ENCODE peak calls at places on chromosomes 16 and 17, in ten cellular contexts. H, U, S, E, F, V, O, W, G and P are unnamed samples.
A peak's percentile ranks its signal among the peaks of the same experiment; 100 is the strongest.

GRCh38 chr17:11292491-11292890 is 51.5 kb downstream of the SHISA6 start:
- DNase-seq in S (no peak), U (no peak), G (no peak), H (no peak), E (no peak), W (no peak), V (no peak), O (no peak), F (no peak), P (no peak)

GRCh38 chr17:50198026-50198669 is 3.3 kb downstream of the COL1A1 start:
- DNase-seq in H (peak; percentile 62), G (peak; percentile 69), F (peak; percentile 82), S (peak; percentile 11), O (peak; percentile 16), U (peak; percentile 86), W (peak; percentile 88), V (peak; percentile 78), E (peak; percentile 79), P (peak; percentile 57)

GRCh38 chr16:11263737-11264136 is 5.4 kb downstream of the TNP2 start:
- DNase-seq in U (no peak), W (no peak), H (no peak), G (peak; percentile 66), F (no peak), O (no peak), V (no peak), E (no peak), S (no peak), P (no peak)

GRCh38 chr17:66540131-66540781 is 237.8 kb downstream of the PRKCA start:
- DNase-seq in F (peak; percentile 95), V (peak; percentile 93), U (peak; percentile 38), W (no peak), O (peak; percentile 91), E (no peak), H (peak; percentile 79), G (no peak), S (no peak), P (peak; percentile 63)

GRCh38 chr17:82320956-82321927 is 3.8 kb upstream of the CD7 start:
- DNase-seq in O (no peak), W (peak; percentile 72), F (peak; percentile 26), H (peak; percentile 13), V (no peak), G (peak; percentile 45), U (no peak), S (no peak), E (peak; percentile 31), P (peak; percentile 45)

GRCh38 chr17:4448197-4448980 is 14.6 kb downstream of the SPNS3 start:
- DNase-seq in O (no peak), U (no peak), F (no peak), G (no peak), H (no peak), V (no peak), S (no peak), W (no peak), E (no peak), P (no peak)

GRCh38 chr16:26195225-26195624 is 503.5 kb downstream of the HS3ST4 start:
- DNase-seq in G (no peak), H (no peak), U (no peak), O (no peak), V (no peak), S (no peak), F (no peak), E (no peak), W (no peak), P (no peak)

GRCh38 chr16:4681471-4682083 is 11.8 kb upstream of the NUDT16L1 start:
- DNase-seq in H (no peak), U (no peak), G (no peak), S (no peak), O (no peak), W (no peak), F (no peak), V (no peak), E (no peak), P (no peak)

GRCh38 chr17:74054249-74054648 is 149.2 kb upstream of the RPL38 start:
- DNase-seq in H (no peak), E (no peak), S (no peak), G (no peak), V (no peak), F (no peak), U (no peak), W (no peak), O (no peak), P (no peak)

GRCh38 chr16:77834600-77834963 is 46.2 kb downstream of the VAT1L start:
- DNase-seq in V (peak; percentile 65), E (no peak), U (no peak), G (no peak), W (no peak), H (no peak), O (no peak), F (peak; percentile 85), S (no peak), P (no peak)

GRCh38 chr16:89039756-89040155 is 53.9 kb upstream of the ACSF3 start:
- DNase-seq in U (no peak), V (no peak), G (peak; percentile 56), F (no peak), H (no peak), W (no peak), O (no peak), E (no peak), S (no peak), P (no peak)

GRCh38 chr17:60781880-60782412 is 104.3 kb downstream of the BCAS3 start:
- DNase-seq in W (no peak), U (no peak), E (no peak), O (no peak), H (no peak), S (no peak), G (no peak), V (no peak), F (no peak), P (no peak)

GRCh38 chr17:75345514-75346167 is 56.4 kb upstream of the SLC25A19 start:
- DNase-seq in O (no peak), U (no peak), G (peak; percentile 93), W (peak; percentile 22), E (no peak), H (no peak), F (no peak), V (no peak), S (no peak), P (no peak)

GRCh38 chr16:22077700-22078313 is 14.5 kb upstream of the VWA3A start:
- DNase-seq in S (no peak), W (peak; percentile 85), U (peak; percentile 83), F (peak; percentile 68), H (peak; percentile 65), V (peak; percentile 65), G (peak; percentile 77), O (peak; percentile 17), E (peak; percentile 55), P (peak; percentile 56)

GRCh38 chr17:42698736-42699414 is 16.5 kb downstream of the CNTNAP1 start:
- DNase-seq in H (no peak), E (peak; percentile 44), W (no peak), O (no peak), S (no peak), V (peak; percentile 58), G (no peak), U (no peak), F (peak; percentile 32), P (peak; percentile 86)

GRCh38 chr17:41835214-41835799 is 725 bp downstream of the NT5C3B start:
- DNase-seq in E (no peak), S (no peak), G (peak; percentile 11), O (no peak), U (no peak), F (no peak), V (no peak), H (no peak), W (no peak), P (no peak)

GRCh38 chr17:72387487-72387886 is 266.7 kb downstream of the SOX9 start:
- DNase-seq in G (no peak), H (no peak), V (peak; percentile 95), W (no peak), U (no peak), S (no peak), O (no peak), E (peak; percentile 95), F (peak; percentile 90), P (no peak)

GRCh38 chr16:48329138-48329537 is 56.1 kb downstream of the SIAH1 start:
- DNase-seq in S (no peak), E (no peak), V (no peak), F (no peak), W (no peak), U (no peak), O (no peak), H (no peak), G (no peak), P (no peak)

GRCh38 chr16:60792437-60792836 is 1243.8 kb downstream of the CDH8 start:
- DNase-seq in S (no peak), G (no peak), F (no peak), O (no peak), V (no peak), W (no peak), U (no peak), E (no peak), H (no peak), P (no peak)

GRCh38 chr17:16352303-16352837 is 899 bp downstream of the CENPV start:
- DNase-seq in S (peak; percentile 13), H (peak; percentile 47), W (peak; percentile 56), U (no peak), V (peak; percentile 36), F (peak; percentile 53), G (peak; percentile 59), E (peak; percentile 40), O (no peak), P (peak; percentile 31)

GRCh38 chr17:67388986-67389385 is 11.9 kb downstream of the PITPNC1 start:
- DNase-seq in O (no peak), U (no peak), V (no peak), S (no peak), W (no peak), E (no peak), F (no peak), G (no peak), H (no peak), P (no peak)

GRCh38 chr16:55569025-55569424 is 2.5 kb downstream of the CAPNS2 start:
- DNase-seq in V (no peak), U (no peak), G (no peak), H (no peak), O (no peak), W (no peak), F (no peak), E (no peak), S (peak; percentile 23), P (no peak)

GRCh38 chr16:84354306-84354705 is 14.0 kb upstream of the ATP2C2 start:
- DNase-seq in E (no peak), W (no peak), U (no peak), F (no peak), O (no peak), V (no peak), S (no peak), G (no peak), H (no peak), P (no peak)

GRCh38 chr16:12336158-12336557 is 359.6 kb downstream of the SNX29 start:
- DNase-seq in U (no peak), F (no peak), V (no peak), W (no peak), H (no peak), E (no peak), S (peak; percentile 20), O (no peak), G (no peak), P (no peak)

GRCh38 chr17:18039535-18040286 is 503 bp downstream of the GID4 start:
- DNase-seq in V (peak; percentile 17), S (no peak), U (no peak), W (peak; percentile 22), E (peak; percentile 27), F (peak; percentile 30), H (peak; percentile 86), G (peak; percentile 56), O (no peak), P (peak; percentile 31)

GRCh38 chr17:36641877-36642845 is 40.8 kb downstream of the MRM1 start:
- DNase-seq in S (no peak), E (no peak), G (no peak), V (no peak), H (no peak), W (no peak), F (no peak), U (no peak), O (no peak), P (no peak)